ENCODE peak calls at places on chromosomes 12 and 14, in four cellular contexts. One of them, this sample, is unnamed. For H3K4me1, the result is how much of the 10 kb centered on the place peaks cover.

GRCh38 chr12:118355838-118356237 is 16.9 kb downstream of the TAOK3 start:
- DNase-seq in cardiac muscle cell: no peak
- DNase-seq in heart left ventricle: no peak
- DNase-seq in kidney: no peak
- DNase-seq in this sample: no peak

GRCh38 chr12:113815031-113815430 is 151.1 kb downstream of the RBM19 start:
- DNase-seq in cardiac muscle cell: no peak
- DNase-seq in heart left ventricle: no peak
- DNase-seq in kidney: no peak
- DNase-seq in this sample: no peak

GRCh38 chr14:105430535-105430934 is 10.9 kb downstream of the MTA1 start:
- DNase-seq in cardiac muscle cell: peak
- DNase-seq in heart left ventricle: no peak
- DNase-seq in kidney: no peak
- DNase-seq in this sample: peak

GRCh38 chr12:12587878-12588277 is 23.8 kb upstream of the CREBL2 start:
- DNase-seq in cardiac muscle cell: no peak
- DNase-seq in heart left ventricle: no peak
- DNase-seq in kidney: no peak
- DNase-seq in this sample: no peak

GRCh38 chr12:70074510-70074909 is 168.7 kb upstream of the CNOT2 start:
- DNase-seq in cardiac muscle cell: no peak
- DNase-seq in heart left ventricle: no peak
- DNase-seq in kidney: no peak
- DNase-seq in this sample: no peak

GRCh38 chr12:38477341-38478090 is 160.9 kb downstream of the ALG10B start:
- DNase-seq in cardiac muscle cell: no peak
- DNase-seq in heart left ventricle: no peak
- DNase-seq in kidney: no peak
- DNase-seq in this sample: no peak

GRCh38 chr12:114936148-114937099 is 252.4 kb upstream of the TBX3 start:
- DNase-seq in cardiac muscle cell: peak
- DNase-seq in heart left ventricle: no peak
- DNase-seq in kidney: no peak
- DNase-seq in this sample: peak

GRCh38 chr12:53207042-53207441 is at the start of gene ITGB7:
- DNase-seq in cardiac muscle cell: no peak
- DNase-seq in heart left ventricle: no peak
- DNase-seq in kidney: no peak
- DNase-seq in this sample: no peak

GRCh38 chr12:121811434-121812319 is 7.9 kb downstream of the SETD1B start:
- DNase-seq in cardiac muscle cell: peak
- DNase-seq in heart left ventricle: peak
- DNase-seq in kidney: peak
- DNase-seq in this sample: peak

GRCh38 chr12:110338754-110339153 is 57.7 kb downstream of the ATP2A2 start:
- DNase-seq in cardiac muscle cell: no peak
- DNase-seq in heart left ventricle: no peak
- DNase-seq in kidney: no peak
- DNase-seq in this sample: no peak

GRCh38 chr12:103986823-103987222 is 21.2 kb downstream of the TDG start:
- DNase-seq in cardiac muscle cell: no peak
- DNase-seq in heart left ventricle: no peak
- DNase-seq in kidney: no peak
- DNase-seq in this sample: no peak

GRCh38 chr12:112121780-112122565 is 3.4 kb upstream of the TRAFD1 start:
- DNase-seq in cardiac muscle cell: peak
- DNase-seq in heart left ventricle: peak
- DNase-seq in kidney: peak
- DNase-seq in this sample: peak

GRCh38 chr12:97452230-97452629 is 10.4 kb upstream of the RMST start:
- DNase-seq in cardiac muscle cell: no peak
- DNase-seq in heart left ventricle: no peak
- DNase-seq in kidney: no peak
- DNase-seq in this sample: no peak

GRCh38 chr12:76922821-76923315 is 44.0 kb upstream of the CSRP2 start:
- DNase-seq in cardiac muscle cell: no peak
- DNase-seq in heart left ventricle: no peak
- DNase-seq in kidney: no peak
- DNase-seq in this sample: no peak

GRCh38 chr14:23568600-23569310 is 1.2 kb upstream of the AP1G2 start:
- DNase-seq in cardiac muscle cell: no peak
- DNase-seq in heart left ventricle: no peak
- DNase-seq in kidney: peak
- DNase-seq in this sample: no peak

GRCh38 chr12:123035841-123036240 is 55.4 kb downstream of the ARL6IP4 start:
- DNase-seq in cardiac muscle cell: no peak
- DNase-seq in heart left ventricle: no peak
- DNase-seq in kidney: peak
- DNase-seq in this sample: no peak

GRCh38 chr14:99309220-99309766 is 37.3 kb upstream of the BCL11B start:
- DNase-seq in cardiac muscle cell: no peak
- DNase-seq in heart left ventricle: no peak
- DNase-seq in kidney: no peak
- DNase-seq in this sample: no peak

GRCh38 chr12:110117948-110118685 is 6.0 kb upstream of the IFT81 start:
- DNase-seq in cardiac muscle cell: no peak
- DNase-seq in heart left ventricle: no peak
- DNase-seq in kidney: no peak
- DNase-seq in this sample: no peak

GRCh38 chr12:52394836-52395405 is 9.5 kb upstream of the KRT84 start:
- DNase-seq in cardiac muscle cell: no peak
- DNase-seq in heart left ventricle: no peak
- DNase-seq in kidney: peak
- DNase-seq in this sample: no peak

GRCh38 chr12:107319536-107320030 is 226.2 kb upstream of the CRY1 start:
- DNase-seq in cardiac muscle cell: no peak
- DNase-seq in heart left ventricle: no peak
- DNase-seq in kidney: no peak
- DNase-seq in this sample: no peak

GRCh38 chr12:104576980-104577925 is 120.5 kb downstream of the CHST11 start:
- DNase-seq in cardiac muscle cell: no peak
- DNase-seq in heart left ventricle: no peak
- DNase-seq in kidney: no peak
- DNase-seq in this sample: no peak

GRCh38 chr12:55930771-55931316 is at the start of gene DGKA:
- DNase-seq in cardiac muscle cell: peak
- DNase-seq in heart left ventricle: no peak
- DNase-seq in kidney: peak
- DNase-seq in this sample: peak

GRCh38 chr12:107200394-107200793 is 107.0 kb upstream of the CRY1 start:
- DNase-seq in cardiac muscle cell: peak
- DNase-seq in heart left ventricle: no peak
- DNase-seq in kidney: no peak
- DNase-seq in this sample: peak

GRCh38 chr12:67592228-67593011 is 56.1 kb upstream of the DYRK2 start:
- DNase-seq in cardiac muscle cell: peak
- DNase-seq in heart left ventricle: peak
- DNase-seq in kidney: no peak
- DNase-seq in this sample: peak

GRCh38 chr12:128178971-128179370 is 88.0 kb upstream of the TMEM132C start:
- DNase-seq in cardiac muscle cell: no peak
- DNase-seq in heart left ventricle: no peak
- DNase-seq in kidney: no peak
- DNase-seq in this sample: peak

GRCh38 chr14:36524874-36525745 is 5.1 kb upstream of the NKX2-1 start:
- DNase-seq in cardiac muscle cell: peak
- DNase-seq in heart left ventricle: no peak
- DNase-seq in kidney: no peak
- DNase-seq in this sample: no peak

GRCh38 chr12:50517456-50518048 is 12.8 kb downstream of the DIP2B start:
- DNase-seq in cardiac muscle cell: peak
- DNase-seq in heart left ventricle: no peak
- DNase-seq in kidney: no peak
- DNase-seq in this sample: no peak

GRCh38 chr14:88507208-88507607 is 47.6 kb downstream of the PTPN21 start:
- DNase-seq in cardiac muscle cell: no peak
- DNase-seq in heart left ventricle: no peak
- DNase-seq in kidney: no peak
- DNase-seq in this sample: no peak

GRCh38 chr14:56490379-56490778 is 89.2 kb upstream of the TMEM260 start:
- DNase-seq in cardiac muscle cell: peak
- DNase-seq in heart left ventricle: no peak
- DNase-seq in kidney: no peak
- DNase-seq in this sample: no peak

GRCh38 chr14:37652042-37652441 is 56.6 kb downstream of the TTC6 start:
- DNase-seq in cardiac muscle cell: no peak
- DNase-seq in heart left ventricle: no peak
- DNase-seq in kidney: no peak
- DNase-seq in this sample: no peak

GRCh38 chr12:51818567-51819300 is 29.8 kb downstream of the FIGNL2 start:
- DNase-seq in cardiac muscle cell: peak
- DNase-seq in heart left ventricle: no peak
- DNase-seq in kidney: no peak
- DNase-seq in this sample: no peak

GRCh38 chr12:39764944-39765560 is 145.4 kb upstream of the ABCD2 start:
- DNase-seq in cardiac muscle cell: peak
- DNase-seq in heart left ventricle: no peak
- DNase-seq in kidney: no peak
- DNase-seq in this sample: peak

GRCh38 chr12:2640709-2641108 is 154.1 kb upstream of the FKBP4 start:
- DNase-seq in cardiac muscle cell: peak
- DNase-seq in heart left ventricle: peak
- DNase-seq in kidney: peak
- DNase-seq in this sample: peak

GRCh38 chr12:31966558-31967205 is 7.5 kb downstream of the RESF1 start:
- DNase-seq in cardiac muscle cell: no peak
- DNase-seq in heart left ventricle: no peak
- DNase-seq in kidney: no peak
- DNase-seq in this sample: no peak

GRCh38 chr12:31962076-31962475 is 2.9 kb downstream of the RESF1 start:
- DNase-seq in cardiac muscle cell: peak
- DNase-seq in heart left ventricle: no peak
- DNase-seq in kidney: no peak
- DNase-seq in this sample: no peak

GRCh38 chr12:31967569-31967968 is 8.4 kb downstream of the RESF1 start:
- DNase-seq in cardiac muscle cell: no peak
- DNase-seq in heart left ventricle: no peak
- DNase-seq in kidney: no peak
- DNase-seq in this sample: no peak

GRCh38 chr12:31964280-31964679 is 5.1 kb downstream of the RESF1 start:
- DNase-seq in cardiac muscle cell: no peak
- DNase-seq in heart left ventricle: no peak
- DNase-seq in kidney: no peak
- DNase-seq in this sample: no peak

DNA sequence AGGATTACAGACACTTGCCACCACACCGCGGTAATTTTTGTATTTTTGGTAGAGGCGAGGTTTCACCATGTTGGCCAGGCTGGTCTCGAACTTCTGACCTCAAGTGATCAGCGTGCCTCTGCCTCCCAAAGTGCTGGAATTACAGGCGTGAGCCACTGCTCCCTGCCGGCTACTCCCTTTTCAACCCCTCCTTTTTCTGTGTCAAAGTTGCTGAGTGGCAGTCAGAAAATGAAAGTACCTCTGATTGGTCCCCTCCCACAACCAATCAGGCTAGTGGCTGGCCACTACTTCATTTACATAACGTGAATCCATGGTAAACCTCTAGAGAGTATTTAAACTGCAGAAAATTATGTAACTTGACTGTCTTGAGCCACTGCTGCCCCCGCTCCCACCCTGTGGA is 5.9 kb downstream of the RESF1 start:
- DNase-seq in cardiac muscle cell: no peak
- DNase-seq in heart left ventricle: no peak
- DNase-seq in kidney: no peak
- DNase-seq in this sample: no peak
- H3K4me1 ChIP-seq in cardiac muscle cell: under half
- H3K4me1 ChIP-seq in heart left ventricle: half or more
- H3K4me1 ChIP-seq in kidney: under half
- H3K4me1 ChIP-seq in this sample: under half

GRCh38 chr12:125332900-125333299 is 267.7 kb downstream of the AACS start:
- DNase-seq in cardiac muscle cell: no peak
- DNase-seq in heart left ventricle: no peak
- DNase-seq in kidney: no peak
- DNase-seq in this sample: no peak
- TF ChIP-seq CTCF in cardiac muscle cell: peak
- TF ChIP-seq CTCF in heart left ventricle: no peak
- TF ChIP-seq CTCF in kidney: no peak
- TF ChIP-seq CTCF in this sample: no peak

DNA sequence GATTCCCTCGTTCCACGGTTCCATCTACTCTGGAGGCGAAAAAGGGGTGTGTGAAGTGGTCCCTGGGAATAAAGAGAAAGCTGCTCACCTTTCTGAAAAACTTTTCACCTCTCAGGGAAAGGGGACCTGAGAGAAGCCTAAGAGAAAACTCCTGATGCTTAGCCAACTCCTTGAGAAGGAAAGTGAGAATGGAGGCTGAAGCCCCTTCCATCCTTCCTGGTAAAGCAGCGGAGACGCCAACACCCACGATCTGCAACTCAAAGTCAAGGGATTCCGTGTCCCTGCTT is 110.0 kb downstream of the ARF6 start:
- DNase-seq in cardiac muscle cell: no peak
- DNase-seq in heart left ventricle: no peak
- DNase-seq in kidney: no peak
- DNase-seq in this sample: no peak
- H3K4me1 ChIP-seq in cardiac muscle cell: under half
- H3K4me1 ChIP-seq in heart left ventricle: half or more
- H3K4me1 ChIP-seq in kidney: under half
- H3K4me1 ChIP-seq in this sample: half or more

DNA sequence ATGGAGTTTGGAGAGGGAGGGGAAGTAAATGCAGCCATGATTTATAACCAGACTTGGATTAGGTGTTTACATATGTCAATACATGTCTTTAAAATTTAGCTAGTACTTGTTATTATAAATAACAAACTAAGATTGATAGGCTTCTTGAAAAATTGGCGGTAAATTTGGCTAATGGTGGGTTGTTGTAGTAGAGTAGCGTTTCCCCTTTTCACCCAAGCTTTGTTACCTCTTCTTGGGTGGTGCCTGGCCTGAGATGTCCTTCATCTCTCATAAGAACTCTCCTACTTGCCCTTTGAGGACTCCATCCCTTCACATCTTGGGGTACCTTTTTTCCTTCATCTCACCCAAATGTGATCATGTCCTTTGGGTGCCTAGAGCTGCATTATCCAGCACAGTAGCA is 11.2 kb downstream of the MARK3 start:
- DNase-seq in cardiac muscle cell: no peak
- DNase-seq in heart left ventricle: no peak
- DNase-seq in kidney: no peak
- DNase-seq in this sample: no peak
- TF ChIP-seq CTCF in cardiac muscle cell: no peak
- TF ChIP-seq CTCF in heart left ventricle: no peak
- TF ChIP-seq CTCF in kidney: no peak
- TF ChIP-seq CTCF in this sample: no peak

DNA sequence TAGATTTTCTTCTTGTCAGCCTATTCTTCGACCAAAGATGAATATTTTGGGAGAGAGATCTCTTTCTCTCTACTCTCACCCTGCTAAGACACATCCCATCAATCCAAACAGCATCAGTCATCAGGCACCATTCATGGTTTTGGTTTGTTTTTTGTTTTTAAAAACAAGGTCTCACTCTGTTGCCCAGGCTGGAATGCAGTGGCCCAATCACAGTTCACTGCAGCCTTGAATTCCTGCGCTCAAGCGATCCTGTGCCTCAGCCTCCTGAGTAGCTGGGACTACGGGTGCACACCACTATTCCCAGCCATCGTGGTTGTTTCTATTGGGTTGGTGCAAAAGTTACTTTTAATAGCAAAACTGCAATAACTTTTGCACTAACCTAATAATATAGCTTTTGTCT is 14.4 kb upstream of the ITPR2 start:
- DNase-seq in cardiac muscle cell: no peak
- DNase-seq in heart left ventricle: no peak
- DNase-seq in kidney: no peak
- DNase-seq in this sample: no peak
- H3K4me1 ChIP-seq in cardiac muscle cell: under half
- H3K4me1 ChIP-seq in heart left ventricle: under half
- H3K4me1 ChIP-seq in kidney: under half
- H3K4me1 ChIP-seq in this sample: under half